ENCODE peak calls at places on chromosomes 2 and 18, in seven cellular contexts. I, X, B, Z, J, T and D are unnamed samples.

GRCh38 chr2:108370080-108370479 is 7.7 kb upstream of the SULT1C4 start:
- DNase-seq in I (no peak), X (no peak), B (no peak), Z (no peak), J (no peak), T (no peak), D (no peak)

GRCh38 chr2:215929602-215930335 is 83.6 kb downstream of the MREG start:
- DNase-seq in I (no peak), X (no peak), B (peak; percentile 31), Z (no peak), J (peak; percentile 26), T (no peak), D (no peak)

GRCh38 chr18:48578289-48578688 is 39.5 kb downstream of the CTIF start:
- DNase-seq in I (no peak), X (no peak), B (no peak), Z (no peak), J (peak; percentile 12), T (no peak), D (no peak)

GRCh38 chr2:217901826-217902225 is 101.0 kb downstream of the TNS1 start:
- DNase-seq in I (no peak), X (no peak), B (no peak), Z (no peak), J (peak; percentile 83), T (peak; percentile 74), D (peak; percentile 68)

GRCh38 chr2:42224422-42225067 is 55.4 kb downstream of the EML4 start:
- DNase-seq in I (no peak), X (no peak), B (no peak), Z (no peak), J (no peak), T (no peak), D (no peak)

GRCh38 chr2:127594116-127594591 is 51.8 kb upstream of the GPR17 start:
- DNase-seq in I (no peak), X (no peak), B (no peak), Z (no peak), J (no peak), T (peak; percentile 13), D (no peak)

GRCh38 chr2:222521099-222521498 is 96.8 kb downstream of the SGPP2 start:
- DNase-seq in I (no peak), X (no peak), B (no peak), Z (no peak), J (no peak), T (no peak), D (no peak)

GRCh38 chr2:168350380-168350779 is 103.0 kb upstream of the STK39 start:
- DNase-seq in I (no peak), X (peak; percentile 44), B (no peak), Z (no peak), J (no peak), T (no peak), D (no peak)

GRCh38 chr18:63160172-63160995 is 159.2 kb downstream of the BCL2 start:
- DNase-seq in I (no peak), X (no peak), B (no peak), Z (no peak), J (no peak), T (no peak), D (no peak)
- H3K4me1 ChIP-seq in I (peaks cover 28% of the 10 kb centered on the region), X (peaks cover 35% of the 10 kb centered on the region), B (peaks cover 27% of the 10 kb centered on the region), Z (peaks cover 77% of the 10 kb centered on the region), J (peaks cover 14% of the 10 kb centered on the region), T (peaks cover 74% of the 10 kb centered on the region), D (peaks cover 28% of the 10 kb centered on the region)

GRCh38 chr2:88350641-88351601 is 101.6 kb downstream of the FOXI3 start:
- DNase-seq in I (peak; percentile 15), X (peak; percentile 74), B (peak; percentile 67), Z (peak; percentile 15), J (no peak), T (peak; percentile 23), D (peak; percentile 68)
- TF ChIP-seq CTCF in I (no peak), X (peak; percentile 70), B (peak; percentile 90), Z (peak; percentile 74), J (peak; percentile 22), T (peak; percentile 34), D (peak; percentile 38)

GRCh38 chr2:28621172-28622100 is 125.6 kb downstream of the PLB1 start:
- DNase-seq in I (peak; percentile 64), X (peak; percentile 83), B (peak; percentile 74), Z (no peak), J (peak; percentile 91), T (peak; percentile 97), D (peak; percentile 60)

GRCh38 chr2:28620371-28620793 is 124.5 kb downstream of the PLB1 start:
- DNase-seq in I (no peak), X (no peak), B (no peak), Z (no peak), J (no peak), T (no peak), D (peak; percentile 20)

GRCh38 chr2:28623582-28624405 is 127.8 kb upstream of the PPP1CB start:
- DNase-seq in I (no peak), X (peak; percentile 68), B (no peak), Z (no peak), J (no peak), T (no peak), D (no peak)

GRCh38 chr2:28620801-28621171 is 124.9 kb downstream of the PLB1 start:
- DNase-seq in I (no peak), X (no peak), B (no peak), Z (no peak), J (no peak), T (no peak), D (no peak)

DNA sequence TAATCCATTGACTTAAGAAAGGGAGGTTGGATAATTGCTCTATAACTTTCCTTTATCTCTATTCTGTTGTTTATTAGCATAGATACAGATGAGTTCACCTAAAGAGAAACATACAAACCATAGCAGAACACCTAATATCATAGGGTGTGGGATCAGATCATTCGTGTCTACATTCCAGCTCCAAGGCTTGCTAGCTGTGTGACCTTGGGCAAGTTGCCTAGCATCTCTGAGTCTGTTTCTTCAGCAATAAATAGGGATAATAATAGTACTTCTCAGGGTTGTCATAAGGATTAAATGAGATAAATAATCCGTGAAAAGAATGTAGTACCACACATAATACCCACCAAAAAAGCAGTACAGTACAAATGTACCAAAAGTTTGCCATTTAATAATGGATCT is 126.2 kb downstream of the PLB1 start:
- DNase-seq in I (no peak), X (no peak), B (no peak), Z (no peak), J (no peak), T (no peak), D (peak; percentile 8)
- H3K4me1 ChIP-seq in I (peaks cover 23% of the 10 kb centered on the region), X (peaks cover 56% of the 10 kb centered on the region), B (peaks cover 22% of the 10 kb centered on the region), Z (peaks cover 6% of the 10 kb centered on the region), J (peaks cover 31% of the 10 kb centered on the region), T (peaks cover 65% of the 10 kb centered on the region), D (peaks cover 55% of the 10 kb centered on the region)

DNA sequence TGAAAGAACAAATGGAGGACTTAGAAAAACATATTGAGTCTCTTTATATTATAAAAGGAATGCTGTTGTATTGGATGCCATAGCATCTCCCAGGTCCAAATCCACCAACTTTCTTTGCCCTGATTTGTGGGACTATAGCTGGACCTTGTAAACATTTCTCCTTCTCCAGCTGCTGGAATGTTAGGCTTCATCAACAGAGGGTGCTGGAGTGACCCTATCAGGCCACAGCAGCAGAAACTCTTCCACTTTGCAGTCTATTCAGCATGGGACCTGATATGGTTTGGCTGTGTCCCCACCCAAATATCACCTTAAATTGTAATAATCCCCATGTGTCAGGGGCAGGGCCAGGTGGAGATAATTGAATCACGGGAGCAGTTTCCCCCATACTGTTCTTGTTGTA is 138.4 kb upstream of the ARL4C start:
- DNase-seq in I (no peak), X (no peak), B (no peak), Z (no peak), J (no peak), T (no peak), D (no peak)
- TF ChIP-seq CTCF in I (no peak), X (no peak), B (no peak), Z (no peak), J (no peak), T (no peak), D (no peak)

GRCh38 chr2:46308081-46308480 is 10.9 kb downstream of the EPAS1 start:
- DNase-seq in I (no peak), X (no peak), B (no peak), Z (no peak), J (no peak), T (no peak), D (no peak)
- H3K4me1 ChIP-seq in I (peaks cover 9% of the 10 kb centered on the region), X (peaks cover 46% of the 10 kb centered on the region), B (no peaks in the 10 kb centered on the region), Z (no peaks in the 10 kb centered on the region), J (peaks cover 12% of the 10 kb centered on the region), T (peaks cover 90% of the 10 kb centered on the region), D (peaks cover 39% of the 10 kb centered on the region)

GRCh38 chr2:101773137-101773536 is 75.6 kb downstream of the MAP4K4 start:
- DNase-seq in I (no peak), X (no peak), B (no peak), Z (no peak), J (no peak), T (no peak), D (no peak)

GRCh38 chr2:101771226-101771906 is 73.9 kb downstream of the MAP4K4 start:
- DNase-seq in I (no peak), X (no peak), B (no peak), Z (no peak), J (no peak), T (no peak), D (no peak)

GRCh38 chr2:101768480-101769077 is 71.1 kb downstream of the MAP4K4 start:
- DNase-seq in I (no peak), X (no peak), B (no peak), Z (peak; percentile 24), J (no peak), T (no peak), D (no peak)

GRCh38 chr2:101771911-101772321 is 74.4 kb downstream of the MAP4K4 start:
- DNase-seq in I (no peak), X (no peak), B (no peak), Z (no peak), J (no peak), T (no peak), D (no peak)

DNA sequence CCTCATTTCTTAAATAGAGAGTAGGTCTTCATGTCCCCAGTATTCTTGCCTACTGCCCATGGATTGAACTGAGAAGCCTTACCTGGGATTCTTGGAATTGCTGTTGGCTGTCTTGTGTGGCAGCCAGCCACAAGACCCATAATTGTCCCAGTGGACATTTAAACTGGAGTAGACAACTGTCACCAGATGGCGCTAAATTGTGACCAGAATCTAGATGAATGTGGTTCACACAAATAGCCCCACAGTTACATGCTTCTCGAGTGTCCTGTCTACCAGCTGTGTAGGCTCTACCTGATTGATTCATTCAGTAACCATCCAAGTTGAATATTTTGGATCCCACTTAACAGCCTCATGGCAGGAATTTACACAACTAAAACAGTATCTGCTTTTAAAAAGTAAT is 73.2 kb downstream of the MAP4K4 start:
- DNase-seq in I (no peak), X (no peak), B (peak; percentile 81), Z (peak; percentile 68), J (peak; percentile 54), T (no peak), D (no peak)
- TF ChIP-seq CTCF in I (no peak), X (peak; percentile 17), B (peak; percentile 70), Z (peak; percentile 87), J (peak; percentile 32), T (no peak), D (peak; percentile 39)

GRCh38 chr2:203803046-203803429 is 64.5 kb upstream of the CTLA4 start:
- DNase-seq in I (no peak), X (no peak), B (no peak), Z (no peak), J (no peak), T (no peak), D (no peak)
- H3K4me1 ChIP-seq in I (no peaks in the 10 kb centered on the region), X (no peaks in the 10 kb centered on the region), B (peaks cover 14% of the 10 kb centered on the region), Z (peaks cover 29% of the 10 kb centered on the region), J (peaks cover 48% of the 10 kb centered on the region), T (peaks cover 7% of the 10 kb centered on the region), D (no peaks in the 10 kb centered on the region)